ENCODE peak calls at places on chromosomes 13 and 19, in nine cellular contexts. N is dorsolateral prefrontal cortex; M is T-helper 2 cell; H is M059J; Z is T-helper 17 cell; I is central memory CD4-positive, alpha-beta T cell; A is GM04504; W is activated T-cell treated with anti-CD3 and anti-CD28 coated beads for 24 hours; C is hepatic stellate cell. G is an unnamed sample.

GRCh38 chr19:55494172-55494761 is 6.0 kb downstream of the SSC5D start:
- DNase-seq in N (no peak), M (no peak), H (peak), Z (no peak), I (no peak), A (no peak), W (no peak), C (peak), G (no peak)

GRCh38 chr13:44108345-44108858 is 228.7 kb downstream of the LACC1 start:
- DNase-seq in N (no peak), M (no peak), H (peak), Z (no peak), I (no peak), A (no peak), W (no peak), C (no peak), G (no peak)

GRCh38 chr19:42023121-42023942 is 29.3 kb upstream of the ATP1A3 start:
- DNase-seq in N (no peak), M (no peak), H (peak), Z (no peak), I (no peak), A (no peak), W (no peak), C (no peak), G (no peak)

GRCh38 chr13:48110930-48111721 is 16.2 kb upstream of the MED4 start:
- DNase-seq in N (peak), M (no peak), H (peak), Z (no peak), I (no peak), A (no peak), W (no peak), C (no peak), G (no peak)

GRCh38 chr19:19083413-19084178 is 19.8 kb downstream of the SLC25A42 start:
- DNase-seq in N (no peak), M (no peak), H (no peak), Z (no peak), I (no peak), A (no peak), W (no peak), C (no peak), G (no peak)

GRCh38 chr19:35553385-35554000 is 8.1 kb downstream of the TMEM147 start:
- DNase-seq in N (no peak), M (no peak), H (no peak), Z (no peak), I (no peak), A (no peak), W (no peak), C (no peak), G (no peak)

GRCh38 chr19:56097776-56098175 is 23.3 kb downstream of the ZNF787 start:
- DNase-seq in N (no peak), M (no peak), H (no peak), Z (no peak), I (no peak), A (no peak), W (no peak), C (no peak), G (no peak)

GRCh38 chr13:43058318-43058674 is 34.9 kb downstream of the DNAJC15 start:
- DNase-seq in N (no peak), M (no peak), H (peak), Z (no peak), I (no peak), A (peak), W (no peak), C (no peak), G (no peak)

GRCh38 chr13:20006206-20006605 is 47.7 kb downstream of the ZMYM2 start:
- DNase-seq in N (no peak), M (no peak), H (peak), Z (no peak), I (no peak), A (no peak), W (no peak), C (peak), G (no peak)

GRCh38 chr13:73339086-73339485 is 280.3 kb downstream of the KLF5 start:
- DNase-seq in N (no peak), M (no peak), H (peak), Z (no peak), I (no peak), A (no peak), W (no peak), C (no peak), G (no peak)

GRCh38 chr19:50238043-50238442 is 34.6 kb downstream of the MYH14 start:
- DNase-seq in N (no peak), M (no peak), H (no peak), Z (no peak), I (no peak), A (no peak), W (no peak), C (no peak), G (no peak)